ENCODE peak calls at places on chromosomes 12 and 14, in nine cellular contexts. L is NCI-H345, O is GM06990, V is GM04503, F is SHP77 treated with DMSO at 0.1 percent for 48 hours, P is NCI-H1092 treated with DMSO at 0.1 percent for 48 hours, Z is retina, N is Peyer's patch, W is uterus. D is an unnamed sample.

GRCh38 chr14:81784084-81784483 is 250.4 kb upstream of the SEL1L start:
- DNase-seq in L (no peak), O (no peak), V (no peak), F (no peak), P (no peak), Z (no peak), N (no peak), W (no peak), D (no peak)

GRCh38 chr12:124927325-124928094 is 13.1 kb upstream of the UBC start:
- DNase-seq in L (no peak), O (peak), V (peak), F (no peak), P (no peak), Z (peak), N (peak), W (peak), D (no peak)

GRCh38 chr14:28102814-28103213 is 663.8 kb upstream of the FOXG1 start:
- DNase-seq in L (peak), O (no peak), V (no peak), F (peak), P (peak), Z (no peak), N (no peak), W (no peak), D (no peak)

GRCh38 chr12:116540617-116541152 is 18.5 kb upstream of the MAP1LC3B2 start:
- DNase-seq in L (no peak), O (no peak), V (no peak), F (no peak), P (no peak), Z (no peak), N (no peak), W (no peak), D (no peak)

GRCh38 chr14:101007765-101008164 is 104.2 kb upstream of the RTL1 start:
- DNase-seq in L (no peak), O (no peak), V (no peak), F (no peak), P (no peak), Z (no peak), N (no peak), W (no peak), D (no peak)

GRCh38 chr12:101857043-101857558 is 20.3 kb upstream of the DRAM1 start:
- DNase-seq in L (no peak), O (peak), V (peak), F (no peak), P (no peak), Z (no peak), N (no peak), W (no peak), D (peak)

GRCh38 chr12:6426882-6427671 is 17.7 kb upstream of the CD27 start:
- DNase-seq in L (no peak), O (peak), V (no peak), F (no peak), P (no peak), Z (no peak), N (peak), W (no peak), D (no peak)

GRCh38 chr12:9364224-9365176 is 156.3 kb upstream of the PZP start:
- DNase-seq in L (no peak), O (peak), V (no peak), F (no peak), P (no peak), Z (peak), N (peak), W (no peak), D (no peak)

GRCh38 chr14:85607571-85608219 is 77.8 kb downstream of the FLRT2 start:
- DNase-seq in L (no peak), O (no peak), V (peak), F (no peak), P (no peak), Z (no peak), N (no peak), W (no peak), D (peak)

GRCh38 chr14:62532186-62532585 is 513.1 kb downstream of the KCNH5 start:
- DNase-seq in L (no peak), O (no peak), V (no peak), F (no peak), P (no peak), Z (no peak), N (no peak), W (no peak), D (no peak)

GRCh38 chr12:81596558-81596957 is 162.6 kb downstream of the PPFIA2 start:
- DNase-seq in L (no peak), O (no peak), V (no peak), F (no peak), P (peak), Z (no peak), N (no peak), W (no peak), D (no peak)

GRCh38 chr12:8680533-8680932 is 17.3 kb upstream of the RIMKLB start:
- DNase-seq in L (no peak), O (no peak), V (no peak), F (no peak), P (no peak), Z (no peak), N (no peak), W (no peak), D (no peak)

GRCh38 chr12:43579240-43579639 is 27.2 kb upstream of the ADAMTS20 start:
- DNase-seq in L (no peak), O (no peak), V (no peak), F (no peak), P (no peak), Z (no peak), N (no peak), W (no peak), D (no peak)

GRCh38 chr14:84555493-84555892 is 974.5 kb upstream of the FLRT2 start:
- DNase-seq in L (no peak), O (no peak), V (no peak), F (no peak), P (no peak), Z (no peak), N (no peak), W (no peak), D (no peak)

GRCh38 chr12:94289551-94290312 is 141.4 kb downstream of the PLXNC1 start:
- DNase-seq in L (no peak), O (no peak), V (peak), F (no peak), P (no peak), Z (no peak), N (no peak), W (peak), D (peak)

GRCh38 chr14:104145826-104146642 is 7.6 kb downstream of the KIF26A start:
- DNase-seq in L (no peak), O (no peak), V (no peak), F (no peak), P (no peak), Z (peak), N (no peak), W (no peak), D (no peak)

GRCh38 chr12:66960704-66961690 is 282.1 kb upstream of the GRIP1 start:
- DNase-seq in L (no peak), O (no peak), V (no peak), F (no peak), P (no peak), Z (no peak), N (no peak), W (no peak), D (no peak)

GRCh38 chr12:23887055-23887835 is 62.2 kb downstream of the SOX5 start:
- DNase-seq in L (no peak), O (no peak), V (no peak), F (no peak), P (no peak), Z (no peak), N (no peak), W (no peak), D (no peak)

GRCh38 chr14:45246151-45246550 is 6.9 kb downstream of the MIS18BP1 start:
- DNase-seq in L (no peak), O (no peak), V (no peak), F (no peak), P (no peak), Z (no peak), N (no peak), W (no peak), D (no peak)

D was measured in GM04504.